ENCODE peak calls at places on chromosomes 5 and 9, in four cellular contexts. W, L, J and I are unnamed samples.

GRCh38 chr5:126508962-126509279 is 85.7 kb downstream of the GRAMD2B start:
- DNase-seq in L (peak), J (no peak), W (no peak), I (no peak)

GRCh38 chr9:84271004-84271886 is 69.3 kb downstream of the SLC28A3 start:
- DNase-seq in W (peak), L (peak), J (peak), I (no peak)

GRCh38 chr5:52799983-52800393 is 12.3 kb downstream of the ITGA1 start:
- DNase-seq in L (peak), W (peak), J (peak), I (peak)

GRCh38 chr9:83473488-83473971 is 64.7 kb downstream of the FRMD3 start:
- DNase-seq in W (no peak), J (no peak), L (peak), I (no peak)

GRCh38 chr5:18483386-18483785 is 849.1 kb downstream of the TAF11L14 start:
- DNase-seq in J (no peak), W (no peak), L (no peak), I (no peak)

GRCh38 chr5:154368041-154368800 is 77.6 kb upstream of the SAP30L start:
- DNase-seq in L (peak), W (no peak), J (no peak), I (no peak)

GRCh38 chr9:120412425-120412951 is 167.5 kb downstream of the CDK5RAP2 start:
- DNase-seq in J (no peak), L (peak), W (no peak), I (no peak)

GRCh38 chr9:109883623-109884022 is 103.6 kb downstream of the PALM2AKAP2 start:
- DNase-seq in J (no peak), W (no peak), L (no peak), I (no peak)

GRCh38 chr9:116336133-116336862 is 182.7 kb downstream of the PAPPA start:
- DNase-seq in L (peak), W (no peak), J (no peak), I (no peak)

GRCh38 chr9:31908891-31909480 is 475.5 kb upstream of the ACO1 start:
- DNase-seq in W (no peak), J (no peak), L (no peak), I (no peak)

GRCh38 chr5:87944553-87945320 is 323.9 kb downstream of the TMEM161B start:
- DNase-seq in J (no peak), L (peak), W (peak), I (no peak)

GRCh38 chr5:180620014-180620413 is 28.7 kb upstream of the SCGB3A1 start:
- DNase-seq in L (no peak), W (no peak), J (no peak), I (no peak)

GRCh38 chr9:98381311-98382103 is 126.1 kb upstream of the TBC1D2 start:
- DNase-seq in L (no peak), W (no peak), J (no peak), I (no peak)

GRCh38 chr5:145801195-145801594 is 33.9 kb downstream of the PRELID2 start:
- DNase-seq in W (no peak), L (peak), J (no peak), I (no peak)

GRCh38 chr9:115757461-115757860 is 396.1 kb upstream of the PAPPA start:
- DNase-seq in J (no peak), L (no peak), W (no peak), I (no peak)

GRCh38 chr5:168865973-168866372 is 286.8 kb upstream of the PANK3 start:
- DNase-seq in L (no peak), J (no peak), W (no peak), I (peak)

GRCh38 chr9:84754461-84754860 is 84.9 kb downstream of the NTRK2 start:
- DNase-seq in J (no peak), W (no peak), L (no peak), I (no peak)

GRCh38 chr5:1013238-1013947 is 4.8 kb downstream of the NKD2 start:
- DNase-seq in W (no peak), L (no peak), J (no peak), I (no peak)

GRCh38 chr9:70868661-70869652 is 252.5 kb downstream of the TRPM3 start:
- DNase-seq in W (peak), J (no peak), L (peak), I (peak)

GRCh38 chr9:6055213-6055612 is 39.8 kb upstream of the RANBP6 start:
- DNase-seq in W (peak), J (peak), L (peak), I (peak)

GRCh38 chr5:4411664-4412063 is 728.5 kb upstream of the ADAMTS16 start:
- DNase-seq in W (no peak), L (no peak), J (no peak), I (no peak)

GRCh38 chr9:969693-970309 is 6.7 kb upstream of the DMRT3 start:
- DNase-seq in L (no peak), W (no peak), J (no peak), I (peak)

GRCh38 chr9:22103650-22104575 is 94.8 kb upstream of the CDKN2B start:
- DNase-seq in W (no peak), L (peak), J (no peak), I (no peak)

GRCh38 chr9:85178486-85178885 is 509.0 kb downstream of the NTRK2 start:
- DNase-seq in W (no peak), L (no peak), J (no peak), I (no peak)

GRCh38 chr9:124134526-124134925 is 123.0 kb downstream of the LHX2 start:
- DNase-seq in W (no peak), L (no peak), J (no peak), I (no peak)

GRCh38 chr9:23309800-23310199 is 516.2 kb downstream of the ELAVL2 start:
- DNase-seq in J (no peak), W (no peak), L (no peak), I (no peak)

GRCh38 chr9:97696823-97697601 is at the start of gene XPA:
- DNase-seq in W (peak), L (peak), J (peak), I (peak)

GRCh38 chr5:119400248-119400647 is 44.4 kb downstream of the TNFAIP8 start:
- DNase-seq in J (no peak), W (no peak), L (no peak), I (no peak)

GRCh38 chr9:18689881-18690280 is 215.9 kb downstream of the ADAMTSL1 start:
- DNase-seq in W (no peak), J (no peak), L (no peak), I (peak)

GRCh38 chr5:17928571-17928970 is 294.3 kb downstream of the TAF11L14 start:
- DNase-seq in W (no peak), J (peak), L (no peak), I (no peak)

GRCh38 chr5:93581738-93582414 is 857 bp upstream of the NR2F1-AS1 start:
- DNase-seq in L (peak), J (no peak), W (no peak), I (no peak)

GRCh38 chr5:139667730-139668063 is 19.5 kb downstream of the CXXC5 start:
- DNase-seq in J (no peak), W (no peak), L (no peak), I (no peak)

GRCh38 chr5:159702301-159702700 is 214.0 kb upstream of the ADRA1B start:
- DNase-seq in W (no peak), J (no peak), L (no peak), I (no peak)

GRCh38 chr9:29078063-29078660 is 1504.9 kb upstream of the C9orf72 start:
- DNase-seq in L (peak), W (no peak), J (no peak), I (no peak)

GRCh38 chr5:16406630-16407029 is 59.0 kb downstream of the ZNF622 start:
- DNase-seq in W (no peak), J (no peak), L (no peak), I (no peak)

GRCh38 chr5:126852916-126853315 is 76.0 kb downstream of the LMNB1 start:
- DNase-seq in L (no peak), W (no peak), J (no peak), I (no peak)

GRCh38 chr9:77512876-77513275 is 135.2 kb downstream of the GNA14 start:
- DNase-seq in L (peak), J (no peak), W (no peak), I (no peak)

GRCh38 chr5:36928947-36929346 is 52.4 kb downstream of the NIPBL start:
- DNase-seq in L (peak), W (no peak), J (no peak), I (no peak)
- TF ChIP-seq CTCF in L (no peak), W (no peak), J (no peak), I (no peak)

GRCh38 chr5:68424799-68425537 is 209.4 kb downstream of the PIK3R1 start:
- DNase-seq in L (peak), W (no peak), J (peak), I (peak)
- H3K4me3 ChIP-seq in L (no peak), W (no peak), J (no peak), I (no peak)

GRCh38 chr9:133396952-133397351 is 20.8 kb downstream of the STKLD1 start:
- DNase-seq in W (no peak), L (peak), J (no peak), I (peak)
- TF ChIP-seq CTCF in W (no peak), L (peak), J (no peak), I (peak)

DNA sequence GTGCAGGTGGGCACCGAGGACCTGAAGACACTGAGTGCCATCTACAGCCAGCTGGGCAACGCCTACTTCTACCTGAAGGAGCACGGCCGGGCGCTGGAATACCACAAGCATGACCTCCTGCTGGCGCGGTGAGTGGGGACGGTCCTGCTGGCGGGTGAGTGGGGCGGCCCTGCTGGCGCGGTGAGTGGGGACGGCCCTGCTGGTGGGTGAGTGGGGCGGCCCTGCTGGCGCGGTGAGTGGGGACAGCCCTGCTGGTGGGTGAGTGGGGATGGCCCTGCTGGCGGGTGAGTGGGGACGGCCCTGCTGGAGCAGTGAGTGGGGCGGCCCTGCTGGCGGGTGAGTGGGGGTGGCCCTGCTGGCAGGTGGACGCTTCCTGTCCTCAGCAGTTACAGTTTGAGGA is 7.2 kb downstream of the GPSM1 start:
- DNase-seq in W (no peak), J (no peak), L (no peak), I (no peak)
- H3K4me3 ChIP-seq in W (no peak), J (no peak), L (no peak), I (no peak)

GRCh38 chr9:79940919-79941318 is 369.2 kb downstream of the TLE4 start:
- DNase-seq in W (no peak), J (no peak), L (no peak), I (no peak)

GRCh38 chr9:79944991-79945390 is 373.2 kb downstream of the TLE4 start:
- DNase-seq in W (no peak), L (no peak), J (no peak), I (no peak)

GRCh38 chr9:79946718-79947117 is 375.0 kb downstream of the TLE4 start:
- DNase-seq in J (no peak), L (peak), W (peak), I (no peak)

GRCh38 chr9:79939819-79940218 is 368.1 kb downstream of the TLE4 start:
- DNase-seq in W (peak), J (no peak), L (no peak), I (no peak)

GRCh38 chr9:79945495-79945894 is 373.7 kb downstream of the TLE4 start:
- DNase-seq in L (peak), J (no peak), W (no peak), I (no peak)
- TF ChIP-seq CTCF in L (no peak), J (no peak), W (no peak), I (no peak)

GRCh38 chr9:129384138-129384886 is 206.3 kb upstream of the IER5L start:
- DNase-seq in J (no peak), L (no peak), W (no peak), I (no peak)
- H3K4me3 ChIP-seq in J (peak), L (peak), W (peak), I (peak)

DNA sequence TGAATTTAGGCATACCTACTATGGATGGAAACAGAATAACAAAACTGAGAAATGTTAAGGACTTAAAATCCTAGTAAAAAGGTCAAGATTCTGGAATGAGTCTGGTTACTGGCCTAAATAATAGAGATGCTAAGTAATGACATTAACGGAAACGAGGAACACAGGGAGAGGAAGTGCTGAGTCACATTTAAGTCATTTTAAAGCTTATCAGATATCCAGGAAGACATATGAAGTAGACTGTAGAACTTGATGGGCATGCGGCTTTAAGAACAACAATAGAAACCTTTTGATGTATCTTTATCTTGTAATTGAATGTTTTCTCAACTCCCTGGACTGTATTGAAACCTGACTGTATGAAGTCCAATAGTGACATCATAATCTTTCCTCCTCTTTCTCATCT is 1251.4 kb upstream of the CDH6 start:
- DNase-seq in W (no peak), J (no peak), L (peak), I (no peak)
- TF ChIP-seq CTCF in W (no peak), J (no peak), L (no peak), I (no peak)

DNA sequence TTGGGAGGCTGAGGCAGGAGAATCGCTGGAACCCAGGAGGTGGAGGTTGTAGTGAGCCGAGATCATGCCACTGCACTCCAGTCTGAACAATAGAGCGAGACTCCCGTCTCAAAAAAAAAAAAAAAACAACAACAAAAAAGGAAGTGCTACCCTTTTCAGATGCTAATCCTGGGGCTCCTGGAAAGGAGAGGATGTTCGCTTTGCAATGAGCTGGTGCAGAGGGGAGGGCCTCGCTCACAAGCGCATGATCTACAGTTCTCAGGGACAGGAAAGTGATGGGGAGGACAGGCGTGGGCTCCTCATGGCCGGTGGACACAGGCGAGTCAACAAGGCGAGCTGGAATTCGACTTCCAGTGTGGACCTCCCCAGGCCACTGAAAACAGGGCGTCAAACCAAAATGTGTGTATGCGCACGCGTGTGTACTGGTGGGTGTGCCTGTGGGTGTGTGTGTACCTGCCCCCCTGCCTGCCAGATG is 54.2 kb downstream of the USP20 start:
- DNase-seq in W (no peak), J (peak), L (no peak), I (no peak)
- H3K4me3 ChIP-seq in W (no peak), J (peak), L (no peak), I (no peak)

DNA sequence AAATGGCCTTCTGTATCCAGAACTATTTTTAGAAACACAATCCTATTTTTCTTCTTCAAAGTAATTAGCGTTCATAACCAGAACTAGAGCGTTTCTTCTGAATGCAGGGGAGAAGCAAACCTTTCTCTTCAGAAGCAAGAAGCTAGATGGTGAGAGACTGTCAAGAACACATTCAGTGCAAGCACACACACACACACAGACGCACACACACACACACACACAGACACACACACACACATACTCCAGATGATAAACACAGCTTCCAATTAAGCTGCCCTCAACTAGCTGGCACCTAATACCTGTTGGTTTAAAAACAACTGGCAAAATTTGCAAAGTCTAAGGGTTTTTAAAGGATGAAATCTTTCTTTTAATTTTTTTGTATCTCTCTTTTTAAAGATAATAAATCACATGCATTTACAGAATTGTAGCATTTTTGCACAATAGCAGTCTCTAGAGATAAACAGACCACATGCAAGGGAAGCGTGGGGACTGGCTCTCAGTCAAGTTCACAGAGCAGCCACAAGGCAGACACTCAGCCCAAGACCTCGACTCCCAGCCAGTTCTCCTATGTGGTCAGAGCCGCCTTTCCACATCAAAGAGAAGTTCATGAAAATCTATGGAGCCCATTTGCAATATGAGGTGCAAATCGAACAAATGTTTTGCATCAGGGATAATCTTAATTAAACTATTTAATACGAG is 138.5 kb downstream of the TTLL11 start:
- DNase-seq in W (no peak), J (no peak), L (peak), I (no peak)
- TF ChIP-seq CTCF in W (no peak), J (no peak), L (peak), I (no peak)